ENCODE peak calls at places on chromosomes 13 and 19, in five cellular contexts. H, T, J, B and S are unnamed samples.

GRCh38 chr19:39351537-39352037 is 9.4 kb downstream of the SAMD4B start:
- DNase-seq in H (peak; percentile 10), T (no peak), J (peak; percentile 31), B (no peak), S (no peak)

GRCh38 chr13:58795715-58796114 is 1164.2 kb downstream of the PCDH17 start:
- DNase-seq in H (no peak), T (no peak), J (no peak), B (no peak), S (no peak)

GRCh38 chr13:59266478-59267063 is 897.2 kb downstream of the DIAPH3 start:
- DNase-seq in H (no peak), T (no peak), J (no peak), B (no peak), S (no peak)

GRCh38 chr19:38441660-38442348 is 8.3 kb downstream of the RYR1 start:
- DNase-seq in H (no peak), T (no peak), J (no peak), B (no peak), S (no peak)

GRCh38 chr13:106354961-106355360 is 180.5 kb downstream of the EFNB2 start:
- DNase-seq in H (no peak), T (no peak), J (no peak), B (no peak), S (no peak)

GRCh38 chr19:23075031-23075733 is 41.6 kb upstream of the ZNF730 start:
- DNase-seq in H (peak; percentile 84), T (peak; percentile 53), J (peak; percentile 76), B (no peak), S (peak; percentile 39)

GRCh38 chr13:33318744-33319143 is 33.2 kb upstream of the STARD13 start:
- DNase-seq in H (no peak), T (no peak), J (no peak), B (no peak), S (no peak)

GRCh38 chr19:3471954-3472655 is 8.2 kb downstream of the SMIM24 start:
- DNase-seq in H (peak; percentile 88), T (peak; percentile 19), J (peak; percentile 17), B (no peak), S (peak; percentile 35)

DNA sequence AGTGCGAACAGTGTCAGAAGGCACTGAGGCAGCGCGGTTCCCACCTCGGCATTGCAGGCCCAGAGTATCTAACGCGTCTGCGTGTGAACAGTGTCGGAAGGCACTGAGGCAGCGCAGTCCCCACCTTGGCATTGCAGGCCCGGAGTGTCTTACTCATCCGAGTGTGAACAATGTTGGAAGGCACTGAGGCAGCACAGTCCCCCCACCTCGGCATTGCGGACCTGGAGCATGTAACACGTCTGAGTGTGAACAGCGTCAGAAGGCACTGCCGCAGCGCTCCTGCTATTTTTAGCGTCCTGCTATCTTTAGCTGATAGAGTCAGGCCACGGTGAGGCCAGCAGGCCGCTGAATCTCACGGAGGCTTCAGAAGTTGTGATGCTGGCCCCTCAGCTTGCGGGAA is 39.6 kb downstream of the ATP11A start:
- DNase-seq in H (no peak), T (no peak), J (no peak), B (no peak), S (no peak)
- H3K4me1 ChIP-seq in H (no peaks in the 10 kb centered on the region), T (no peaks in the 10 kb centered on the region), J (no peaks in the 10 kb centered on the region), B (peaks cover 55% of the 10 kb centered on the region), S (peaks cover 44% of the 10 kb centered on the region)

DNA sequence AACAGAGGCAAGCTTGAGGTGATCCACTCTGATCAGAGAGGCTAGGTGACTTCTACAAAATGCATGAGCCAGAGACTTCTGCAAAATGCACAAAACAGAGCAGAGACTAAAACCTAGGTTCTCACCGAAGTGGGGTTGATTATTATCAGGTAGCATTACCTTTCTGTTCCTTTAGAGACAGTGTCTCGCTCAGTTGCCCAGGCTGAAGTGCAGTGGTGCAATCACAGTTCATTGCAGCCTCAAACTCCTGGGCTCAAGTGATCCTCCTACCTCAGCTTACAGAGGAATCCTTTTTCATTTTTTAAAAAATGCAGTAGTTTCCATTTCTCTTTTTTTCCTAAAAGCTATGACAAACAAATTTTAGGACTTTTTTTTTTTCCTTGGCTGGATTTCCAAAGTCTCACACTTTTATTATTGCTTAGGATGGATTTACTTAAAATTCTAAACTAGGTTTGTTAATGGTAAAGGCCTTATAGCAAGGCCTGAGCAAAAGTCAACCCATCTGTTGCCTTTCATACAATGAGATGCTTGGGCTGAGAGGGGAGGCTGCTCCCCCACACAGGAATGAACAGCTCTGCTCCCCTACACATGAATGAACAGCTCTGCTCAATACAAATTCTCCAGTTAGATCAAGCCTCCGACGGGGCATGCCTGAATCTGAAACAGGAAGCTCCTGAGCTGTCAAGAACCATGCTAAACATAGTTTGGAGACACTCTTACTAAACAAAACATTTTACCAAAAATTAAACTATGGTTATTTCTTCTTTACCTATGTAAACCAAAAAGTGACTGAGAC is 18.8 kb upstream of the TNFRSF19 start:
- DNase-seq in H (no peak), T (no peak), J (no peak), B (no peak), S (no peak)
- H3K27ac ChIP-seq in H (no peak overlapping the region), T (no peak overlapping the region), J (no peak overlapping the region), B (no peak overlapping the region), S (no peak overlapping the region)

GRCh38 chr13:77026255-77026782 is 640 bp downstream of the FBXL3 start:
- DNase-seq in H (peak; percentile 92), T (peak; percentile 83), J (peak; percentile 62), B (peak; percentile 21), S (peak; percentile 87)

GRCh38 chr13:77026783-77027621 is at the start of gene FBXL3:
- DNase-seq in H (peak; percentile 94), T (peak; percentile 85), J (peak; percentile 91), B (peak; percentile 46), S (peak; percentile 82)

GRCh38 chr13:77016888-77017623 is 9.9 kb downstream of the FBXL3 start:
- DNase-seq in H (no peak), T (no peak), J (no peak), B (no peak), S (no peak)

GRCh38 chr13:77019756-77020155 is 7.2 kb downstream of the FBXL3 start:
- DNase-seq in H (no peak), T (no peak), J (no peak), B (no peak), S (no peak)

GRCh38 chr13:77022341-77022740 is 4.6 kb downstream of the FBXL3 start:
- DNase-seq in H (no peak), T (no peak), J (no peak), B (no peak), S (no peak)
- H3K4me1 ChIP-seq in H (peaks cover 10% of the 10 kb centered on the region), T (peaks cover 2% of the 10 kb centered on the region), J (peaks cover 8% of the 10 kb centered on the region), B (peaks cover 9% of the 10 kb centered on the region), S (peaks cover 57% of the 10 kb centered on the region)

GRCh38 chr19:48171584-48172170 is 1.2 kb downstream of the ZSWIM9 start:
- DNase-seq in H (no peak), T (no peak), J (no peak), B (no peak), S (no peak)
- H3K27ac ChIP-seq in H (no peak overlapping the region), T (no peak overlapping the region), J (no peak overlapping the region), B (peak overlapping the region; percentile 98), S (no peak overlapping the region)